ENCODE peak calls at places on chromosome 4, in eight cellular contexts. One of them, this sample, is unnamed.

GRCh38 chr4:15910150-15910945 is 28.2 kb downstream of the FGFBP1 start:
- DNase-seq in sigmoid colon: no peak
- DNase-seq in AG04450: no peak
- DNase-seq in H1: no peak
- DNase-seq in osteocyte: no peak
- DNase-seq in right atrium auricular region: no peak
- DNase-seq in tibial artery: no peak
- DNase-seq in GM23338: no peak
- DNase-seq in this sample: no peak

GRCh38 chr4:129641179-129641578 is 545.2 kb downstream of the C4orf33 start:
- DNase-seq in AG04450: no peak
- DNase-seq in H1: peak; percentile 23
- DNase-seq in GM23338: peak; percentile 85
- DNase-seq in osteocyte: no peak
- DNase-seq in right atrium auricular region: peak; percentile 66
- DNase-seq in tibial artery: peak; percentile 63
- DNase-seq in sigmoid colon: peak; percentile 71
- DNase-seq in this sample: peak; percentile 3

GRCh38 chr4:1723131-1723801 is 1.9 kb downstream of the TACC3 start:
- DNase-seq in tibial artery: peak; percentile 18
- DNase-seq in GM23338: no peak
- DNase-seq in H1: no peak
- DNase-seq in sigmoid colon: no peak
- DNase-seq in AG04450: no peak
- DNase-seq in osteocyte: no peak
- DNase-seq in right atrium auricular region: no peak
- DNase-seq in this sample: no peak

GRCh38 chr4:118772149-118773081 is 63.5 kb downstream of the SEC24D start:
- DNase-seq in H1: no peak
- DNase-seq in osteocyte: no peak
- DNase-seq in right atrium auricular region: no peak
- DNase-seq in GM23338: peak; percentile 69
- DNase-seq in AG04450: no peak
- DNase-seq in sigmoid colon: no peak
- DNase-seq in tibial artery: no peak
- DNase-seq in this sample: peak; percentile 31

GRCh38 chr4:68447201-68447600 is at the start of gene TMPRSS11E:
- DNase-seq in osteocyte: no peak
- DNase-seq in sigmoid colon: no peak
- DNase-seq in tibial artery: no peak
- DNase-seq in H1: no peak
- DNase-seq in GM23338: no peak
- DNase-seq in right atrium auricular region: no peak
- DNase-seq in AG04450: no peak
- DNase-seq in this sample: no peak

GRCh38 chr4:3716034-3716875 is 49.9 kb upstream of the ADRA2C start:
- DNase-seq in H1: no peak
- DNase-seq in tibial artery: no peak
- DNase-seq in osteocyte: no peak
- DNase-seq in AG04450: no peak
- DNase-seq in GM23338: no peak
- DNase-seq in sigmoid colon: no peak
- DNase-seq in right atrium auricular region: no peak
- DNase-seq in this sample: no peak

GRCh38 chr4:52028970-52029369 is 8.8 kb upstream of the LRRC66 start:
- DNase-seq in GM23338: no peak
- DNase-seq in right atrium auricular region: no peak
- DNase-seq in sigmoid colon: no peak
- DNase-seq in osteocyte: no peak
- DNase-seq in AG04450: peak; percentile 26
- DNase-seq in tibial artery: no peak
- DNase-seq in H1: no peak
- DNase-seq in this sample: no peak

GRCh38 chr4:153222162-153222789 is 18.0 kb downstream of the TRIM2 start:
- DNase-seq in osteocyte: no peak
- DNase-seq in tibial artery: peak; percentile 63
- DNase-seq in AG04450: peak; percentile 59
- DNase-seq in right atrium auricular region: peak; percentile 80
- DNase-seq in sigmoid colon: peak; percentile 88
- DNase-seq in H1: no peak
- DNase-seq in GM23338: peak; percentile 84
- DNase-seq in this sample: peak; percentile 64

GRCh38 chr4:3287271-3287971 is 5.4 kb upstream of the RGS12 start:
- DNase-seq in sigmoid colon: no peak
- DNase-seq in GM23338: no peak
- DNase-seq in right atrium auricular region: no peak
- DNase-seq in AG04450: no peak
- DNase-seq in osteocyte: peak; percentile 71
- DNase-seq in H1: no peak
- DNase-seq in tibial artery: peak; percentile 6
- DNase-seq in this sample: no peak

GRCh38 chr4:11496313-11496956 is 67.7 kb upstream of the HS3ST1 start:
- DNase-seq in right atrium auricular region: no peak
- DNase-seq in osteocyte: no peak
- DNase-seq in tibial artery: no peak
- DNase-seq in GM23338: no peak
- DNase-seq in H1: no peak
- DNase-seq in sigmoid colon: no peak
- DNase-seq in AG04450: no peak
- DNase-seq in this sample: no peak

GRCh38 chr4:39621582-39621981 is 17.1 kb downstream of the SMIM14 start:
- DNase-seq in right atrium auricular region: peak; percentile 73
- DNase-seq in osteocyte: no peak
- DNase-seq in GM23338: peak; percentile 34
- DNase-seq in H1: no peak
- DNase-seq in tibial artery: peak; percentile 73
- DNase-seq in sigmoid colon: no peak
- DNase-seq in AG04450: no peak
- DNase-seq in this sample: no peak

GRCh38 chr4:146633471-146633800 is 5.3 kb upstream of the POU4F2 start:
- DNase-seq in H1: no peak
- DNase-seq in tibial artery: no peak
- DNase-seq in osteocyte: no peak
- DNase-seq in sigmoid colon: no peak
- DNase-seq in AG04450: no peak
- DNase-seq in GM23338: peak; percentile 67
- DNase-seq in right atrium auricular region: no peak
- DNase-seq in this sample: no peak

GRCh38 chr4:95546866-95547707 is 1.7 kb downstream of the UNC5C start:
- DNase-seq in AG04450: no peak
- DNase-seq in right atrium auricular region: no peak
- DNase-seq in sigmoid colon: no peak
- DNase-seq in tibial artery: no peak
- DNase-seq in osteocyte: no peak
- DNase-seq in H1: no peak
- DNase-seq in GM23338: peak; percentile 53
- DNase-seq in this sample: no peak

GRCh38 chr4:23373269-23373668 is 516.6 kb downstream of the PPARGC1A start:
- DNase-seq in sigmoid colon: no peak
- DNase-seq in right atrium auricular region: peak; percentile 60
- DNase-seq in H1: no peak
- DNase-seq in tibial artery: no peak
- DNase-seq in osteocyte: no peak
- DNase-seq in GM23338: peak; percentile 33
- DNase-seq in AG04450: no peak
- DNase-seq in this sample: no peak

GRCh38 chr4:150072906-150073714 is 5.1 kb upstream of the DCLK2 start:
- DNase-seq in tibial artery: no peak
- DNase-seq in GM23338: no peak
- DNase-seq in AG04450: peak; percentile 86
- DNase-seq in osteocyte: no peak
- DNase-seq in H1: no peak
- DNase-seq in right atrium auricular region: no peak
- DNase-seq in sigmoid colon: no peak
- DNase-seq in this sample: peak; percentile 85

GRCh38 chr4:181835348-181835747 is 407.9 kb upstream of the TENM3 start:
- DNase-seq in sigmoid colon: no peak
- DNase-seq in H1: no peak
- DNase-seq in tibial artery: no peak
- DNase-seq in AG04450: no peak
- DNase-seq in osteocyte: no peak
- DNase-seq in right atrium auricular region: no peak
- DNase-seq in GM23338: no peak
- DNase-seq in this sample: no peak

GRCh38 chr4:71752383-71753042 is 31.4 kb downstream of the GC start:
- DNase-seq in sigmoid colon: no peak
- DNase-seq in AG04450: no peak
- DNase-seq in tibial artery: no peak
- DNase-seq in GM23338: peak; percentile 47
- DNase-seq in H1: no peak
- DNase-seq in right atrium auricular region: no peak
- DNase-seq in osteocyte: no peak
- DNase-seq in this sample: no peak

GRCh38 chr4:88147799-88148217 is 10.6 kb downstream of the ABCG2 start:
- DNase-seq in GM23338: peak; percentile 30
- DNase-seq in osteocyte: no peak
- DNase-seq in sigmoid colon: no peak
- DNase-seq in tibial artery: no peak
- DNase-seq in AG04450: no peak
- DNase-seq in right atrium auricular region: no peak
- DNase-seq in H1: no peak
- DNase-seq in this sample: no peak

GRCh38 chr4:5974321-5974720 is 43.9 kb downstream of the C4orf50 start:
- DNase-seq in osteocyte: no peak
- DNase-seq in GM23338: no peak
- DNase-seq in right atrium auricular region: no peak
- DNase-seq in sigmoid colon: no peak
- DNase-seq in AG04450: no peak
- DNase-seq in tibial artery: peak; percentile 7
- DNase-seq in H1: no peak
- DNase-seq in this sample: no peak

GRCh38 chr4:102826890-102827673 is at the start of gene UBE2D3:
- DNase-seq in tibial artery: peak; percentile 92
- DNase-seq in right atrium auricular region: peak; percentile 96
- DNase-seq in H1: peak; percentile 71
- DNase-seq in sigmoid colon: peak; percentile 99
- DNase-seq in AG04450: peak; percentile 95
- DNase-seq in GM23338: peak; percentile 90
- DNase-seq in osteocyte: peak; percentile 99
- DNase-seq in this sample: peak; percentile 95
- TF ChIP-seq CTCF in tibial artery: no peak
- TF ChIP-seq CTCF in right atrium auricular region: no peak
- TF ChIP-seq CTCF in H1: no peak
- TF ChIP-seq CTCF in sigmoid colon: no peak
- TF ChIP-seq CTCF in AG04450: no peak
- TF ChIP-seq CTCF in GM23338: no peak
- TF ChIP-seq CTCF in osteocyte: no peak
- TF ChIP-seq CTCF in this sample: peak; percentile 9

GRCh38 chr4:148341980-148342800 is 100.0 kb downstream of the NR3C2 start:
- DNase-seq in AG04450: no peak
- DNase-seq in right atrium auricular region: no peak
- DNase-seq in sigmoid colon: no peak
- DNase-seq in tibial artery: no peak
- DNase-seq in GM23338: no peak
- DNase-seq in H1: no peak
- DNase-seq in osteocyte: no peak
- DNase-seq in this sample: no peak
- TF ChIP-seq CTCF in AG04450: no peak
- TF ChIP-seq CTCF in right atrium auricular region: no peak
- TF ChIP-seq CTCF in sigmoid colon: no peak
- TF ChIP-seq CTCF in tibial artery: no peak
- TF ChIP-seq CTCF in GM23338: no peak
- TF ChIP-seq CTCF in H1: no peak
- TF ChIP-seq CTCF in osteocyte: no peak
- TF ChIP-seq CTCF in this sample: no peak

GRCh38 chr4:176653406-176654220 is 139.1 kb downstream of the VEGFC start:
- DNase-seq in osteocyte: no peak
- DNase-seq in right atrium auricular region: no peak
- DNase-seq in tibial artery: no peak
- DNase-seq in GM23338: no peak
- DNase-seq in sigmoid colon: no peak
- DNase-seq in AG04450: no peak
- DNase-seq in H1: no peak
- DNase-seq in this sample: no peak
- TF ChIP-seq CTCF in osteocyte: no peak
- TF ChIP-seq CTCF in right atrium auricular region: no peak
- TF ChIP-seq CTCF in tibial artery: no peak
- TF ChIP-seq CTCF in GM23338: no peak
- TF ChIP-seq CTCF in sigmoid colon: no peak
- TF ChIP-seq CTCF in AG04450: no peak
- TF ChIP-seq CTCF in H1: no peak
- TF ChIP-seq CTCF in this sample: no peak

GRCh38 chr4:56907489-56908205 is at the start of gene REST:
- DNase-seq in sigmoid colon: peak; percentile 87
- DNase-seq in GM23338: peak; percentile 97
- DNase-seq in osteocyte: peak; percentile 92
- DNase-seq in right atrium auricular region: peak; percentile 71
- DNase-seq in tibial artery: peak; percentile 59
- DNase-seq in AG04450: no peak
- DNase-seq in H1: peak; percentile 95
- DNase-seq in this sample: no peak

GRCh38 chr4:56909083-56909981 is 1.6 kb downstream of the REST start:
- DNase-seq in AG04450: no peak
- DNase-seq in GM23338: peak; percentile 81
- DNase-seq in sigmoid colon: peak; percentile 73
- DNase-seq in right atrium auricular region: peak; percentile 63
- DNase-seq in H1: no peak
- DNase-seq in tibial artery: peak; percentile 54
- DNase-seq in osteocyte: peak; percentile 85
- DNase-seq in this sample: no peak

GRCh38 chr4:56906534-56906933 is 1.2 kb upstream of the REST start:
- DNase-seq in H1: no peak
- DNase-seq in tibial artery: no peak
- DNase-seq in sigmoid colon: no peak
- DNase-seq in right atrium auricular region: no peak
- DNase-seq in AG04450: no peak
- DNase-seq in GM23338: peak; percentile 33
- DNase-seq in osteocyte: no peak
- DNase-seq in this sample: no peak

GRCh38 chr4:56907009-56907408 is 691 bp upstream of the REST start:
- DNase-seq in sigmoid colon: no peak
- DNase-seq in tibial artery: no peak
- DNase-seq in osteocyte: no peak
- DNase-seq in AG04450: no peak
- DNase-seq in GM23338: peak; percentile 48
- DNase-seq in right atrium auricular region: no peak
- DNase-seq in H1: no peak
- DNase-seq in this sample: no peak

DNA sequence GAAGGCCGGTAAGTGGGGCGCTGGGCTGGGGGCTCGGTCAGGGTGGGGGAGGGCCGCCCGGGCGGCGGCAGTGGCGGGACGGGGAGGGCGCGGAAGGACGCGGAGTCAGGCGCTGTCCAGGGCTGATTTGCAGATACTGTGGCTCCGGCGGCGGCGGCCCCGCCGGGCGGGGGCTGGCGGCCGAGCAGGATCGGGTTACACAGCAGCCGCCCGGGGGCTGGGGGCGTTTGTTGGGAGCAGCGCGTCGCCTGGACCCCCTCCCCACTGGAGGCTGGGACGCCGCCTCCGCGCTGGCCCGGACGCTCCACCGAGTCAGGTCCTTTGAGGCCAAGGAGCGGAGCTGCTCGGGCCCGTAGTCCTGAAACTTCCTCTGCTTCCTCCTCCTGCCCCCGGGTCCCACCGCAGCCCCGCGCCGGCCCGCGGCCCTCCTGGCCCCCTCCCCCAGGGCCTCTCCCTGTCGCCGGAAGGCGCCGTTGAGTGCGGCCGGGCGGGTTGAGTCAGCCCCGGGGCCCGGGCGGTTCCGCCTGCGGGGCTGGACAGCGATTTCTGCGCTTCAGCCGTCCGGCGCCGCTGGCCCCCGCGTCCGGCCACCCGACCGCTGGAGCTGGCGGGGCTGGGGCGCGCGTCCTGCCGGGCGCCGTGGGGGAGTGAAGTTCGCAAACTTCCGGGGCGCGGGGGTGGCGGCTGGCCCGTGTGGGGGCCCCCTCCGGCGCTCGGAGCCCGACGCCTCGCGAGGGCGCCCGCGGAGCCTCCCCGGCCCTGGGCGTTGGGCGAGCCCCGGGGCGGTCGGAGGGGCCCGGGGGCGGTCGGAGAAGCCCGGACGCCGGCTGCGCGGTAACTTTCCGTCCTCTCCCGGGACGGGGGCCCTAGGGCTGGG is 744 bp downstream of the REST start:
- DNase-seq in H1: peak; percentile 57
- DNase-seq in AG04450: no peak
- DNase-seq in right atrium auricular region: peak; percentile 61
- DNase-seq in osteocyte: peak; percentile 87
- DNase-seq in GM23338: peak; percentile 85
- DNase-seq in tibial artery: peak; percentile 54
- DNase-seq in sigmoid colon: peak; percentile 76
- DNase-seq in this sample: no peak
- TF ChIP-seq CTCF in H1: no peak
- TF ChIP-seq CTCF in AG04450: peak; percentile 3
- TF ChIP-seq CTCF in right atrium auricular region: no peak
- TF ChIP-seq CTCF in osteocyte: no peak
- TF ChIP-seq CTCF in GM23338: no peak
- TF ChIP-seq CTCF in tibial artery: no peak
- TF ChIP-seq CTCF in sigmoid colon: no peak
- TF ChIP-seq CTCF in this sample: no peak

This sample was measured in AG09319.